ENCODE peak calls at places on chromosome 19, in nine cellular contexts. P is CD8-positive, alpha-beta T cell; S is thyroid gland; J is pancreas; G is endothelial cell of umbilical vein; E is GM23248; A is CD4-positive, CD25-positive, alpha-beta regulatory T cell; W is dorsolateral prefrontal cortex; F is neural progenitor cell. M is an unnamed sample.

GRCh38 chr19:38665950-38666661 is 18.7 kb downstream of the ACTN4 start:
- DNase-seq in P (no peak), S (peak), J (no peak), G (peak), E (peak), A (no peak), W (no peak), F (peak), M (no peak)

GRCh38 chr19:6271251-6271650 is 8.5 kb downstream of the MLLT1 start:
- DNase-seq in P (no peak), S (peak), J (no peak), G (peak), E (peak), A (no peak), W (no peak), F (no peak), M (no peak)

GRCh38 chr19:38395381-38396127 is 7.1 kb downstream of the SPRED3 start:
- DNase-seq in P (peak), S (no peak), J (no peak), G (no peak), E (no peak), A (peak), W (no peak), F (peak), M (peak)

GRCh38 chr19:13718733-13719132 is 45.6 kb upstream of the MRI1 start:
- DNase-seq in P (no peak), S (peak), J (no peak), G (no peak), E (peak), A (no peak), W (peak), F (peak), M (no peak)

GRCh38 chr19:8988204-8988603 is 22.0 kb downstream of the MUC16 start:
- DNase-seq in P (peak), S (no peak), J (no peak), G (no peak), E (no peak), A (no peak), W (no peak), F (peak), M (no peak)

GRCh38 chr19:37304884-37305255 is 66.0 kb upstream of the ZNF527 start:
- DNase-seq in P (no peak), S (no peak), J (no peak), G (no peak), E (no peak), A (no peak), W (no peak), F (no peak), M (no peak)

GRCh38 chr19:9362905-9363304 is at the start of gene ZNF177:
- DNase-seq in P (no peak), S (no peak), J (no peak), G (no peak), E (peak), A (no peak), W (peak), F (no peak), M (no peak)

GRCh38 chr19:3720533-3720917 is 12.3 kb downstream of the TJP3 start:
- DNase-seq in P (no peak), S (no peak), J (no peak), G (no peak), E (no peak), A (no peak), W (no peak), F (peak), M (no peak)

GRCh38 chr19:29259867-29260281 is 46.9 kb upstream of the UQCRFS1 start:
- DNase-seq in P (no peak), S (no peak), J (no peak), G (no peak), E (no peak), A (no peak), W (no peak), F (no peak), M (no peak)

GRCh38 chr19:21699197-21699596 is 68.2 kb downstream of the ZNF100 start:
- DNase-seq in P (no peak), S (no peak), J (no peak), G (no peak), E (no peak), A (no peak), W (no peak), F (no peak), M (no peak)

GRCh38 chr19:33740811-33741396 is 55.8 kb upstream of the KCTD15 start:
- DNase-seq in P (peak), S (peak), J (no peak), G (peak), E (peak), A (no peak), W (no peak), F (peak), M (no peak)

GRCh38 chr19:40605201-40605971 is 4.2 kb downstream of the LTBP4 start:
- DNase-seq in P (peak), S (peak), J (peak), G (no peak), E (peak), A (peak), W (peak), F (peak), M (peak)

GRCh38 chr19:40143612-40144011 is 47.6 kb upstream of the MAP3K10 start:
- DNase-seq in P (peak), S (peak), J (no peak), G (no peak), E (no peak), A (peak), W (no peak), F (no peak), M (peak)

GRCh38 chr19:2949939-2950285 is 5.1 kb upstream of the ZNF77 start:
- DNase-seq in P (peak), S (no peak), J (no peak), G (peak), E (peak), A (no peak), W (no peak), F (no peak), M (no peak)

GRCh38 chr19:29568036-29568788 is 37.9 kb upstream of the POP4 start:
- DNase-seq in P (no peak), S (no peak), J (no peak), G (no peak), E (no peak), A (no peak), W (no peak), F (no peak), M (no peak)

GRCh38 chr19:41288898-41289505 is 21.0 kb upstream of the CCDC97 start:
- DNase-seq in P (no peak), S (no peak), J (no peak), G (no peak), E (no peak), A (no peak), W (no peak), F (no peak), M (no peak)

GRCh38 chr19:3491396-3492119 is 8.3 kb upstream of the SMIM44 start:
- DNase-seq in P (no peak), S (no peak), J (no peak), G (no peak), E (no peak), A (no peak), W (no peak), F (no peak), M (no peak)

GRCh38 chr19:46015961-46016425 is 6.9 kb downstream of the PGLYRP1 start:
- DNase-seq in P (peak), S (peak), J (no peak), G (no peak), E (peak), A (peak), W (no peak), F (peak), M (no peak)

GRCh38 chr19:14715841-14716240 is 26.0 kb downstream of the ZNF333 start:
- DNase-seq in P (no peak), S (no peak), J (no peak), G (no peak), E (no peak), A (no peak), W (no peak), F (no peak), M (no peak)

GRCh38 chr19:38262585-38263268 is 1.6 kb upstream of the SPINT2 start:
- DNase-seq in P (no peak), S (no peak), J (no peak), G (no peak), E (no peak), A (no peak), W (no peak), F (no peak), M (no peak)

GRCh38 chr19:14149509-14149994 is 13.2 kb upstream of the ASF1B start:
- DNase-seq in P (peak), S (peak), J (peak), G (peak), E (peak), A (peak), W (peak), F (no peak), M (peak)

GRCh38 chr19:12786149-12786870 is 5.0 kb upstream of the JUNB start:
- DNase-seq in P (no peak), S (peak), J (peak), G (no peak), E (no peak), A (no peak), W (peak), F (no peak), M (no peak)

GRCh38 chr19:29795882-29796523 is 15.8 kb upstream of the CCNE1 start:
- DNase-seq in P (no peak), S (no peak), J (no peak), G (no peak), E (no peak), A (no peak), W (no peak), F (no peak), M (no peak)

GRCh38 chr19:29013988-29014387 is 199.0 kb downstream of the UQCRFS1 start:
- DNase-seq in P (no peak), S (no peak), J (no peak), G (no peak), E (no peak), A (no peak), W (no peak), F (no peak), M (no peak)

GRCh38 chr19:7663711-7664110 is 5.1 kb upstream of the RETN start:
- DNase-seq in P (no peak), S (no peak), J (no peak), G (no peak), E (peak), A (no peak), W (no peak), F (no peak), M (no peak)

GRCh38 chr19:13008926-13009787 is 13.9 kb downstream of the NFIX start:
- DNase-seq in P (no peak), S (no peak), J (no peak), G (no peak), E (peak), A (no peak), W (no peak), F (no peak), M (no peak)

GRCh38 chr19:2574971-2575630 is 99.2 kb downstream of the GADD45B start:
- DNase-seq in P (no peak), S (no peak), J (no peak), G (no peak), E (no peak), A (no peak), W (no peak), F (no peak), M (no peak)

GRCh38 chr19:42129399-42130253 is 2.6 kb downstream of the POU2F2 start:
- DNase-seq in P (no peak), S (no peak), J (no peak), G (no peak), E (peak), A (no peak), W (no peak), F (no peak), M (no peak)

GRCh38 chr19:30066781-30067759 is 125.0 kb downstream of the URI1 start:
- DNase-seq in P (no peak), S (no peak), J (no peak), G (no peak), E (no peak), A (no peak), W (no peak), F (no peak), M (no peak)

GRCh38 chr19:46718157-46718933 is 1.4 kb upstream of the PRKD2 start:
- DNase-seq in P (peak), S (no peak), J (peak), G (no peak), E (peak), A (peak), W (no peak), F (peak), M (peak)

GRCh38 chr19:55594996-55595530 is 4.3 kb downstream of the FIZ1 start:
- DNase-seq in P (no peak), S (no peak), J (no peak), G (no peak), E (no peak), A (no peak), W (no peak), F (no peak), M (no peak)

GRCh38 chr19:41584260-41584810 is 8.4 kb downstream of the CEACAM21 start:
- DNase-seq in P (no peak), S (no peak), J (no peak), G (no peak), E (no peak), A (no peak), W (no peak), F (no peak), M (no peak)

GRCh38 chr19:48678201-48678600 is 5.4 kb upstream of the NTN5 start:
- DNase-seq in P (no peak), S (no peak), J (peak), G (no peak), E (no peak), A (no peak), W (no peak), F (no peak), M (no peak)

GRCh38 chr19:48674216-48674809 is 1.5 kb upstream of the NTN5 start:
- DNase-seq in P (no peak), S (no peak), J (no peak), G (no peak), E (no peak), A (no peak), W (no peak), F (peak), M (no peak)

GRCh38 chr19:48674921-48675824 is 2.4 kb upstream of the NTN5 start:
- DNase-seq in P (peak), S (peak), J (peak), G (peak), E (peak), A (peak), W (peak), F (peak), M (peak)

GRCh38 chr19:48676487-48676886 is 3.7 kb upstream of the NTN5 start:
- DNase-seq in P (no peak), S (no peak), J (no peak), G (no peak), E (no peak), A (no peak), W (no peak), F (no peak), M (no peak)

GRCh38 chr19:48676887-48677286 is 4.1 kb upstream of the NTN5 start:
- DNase-seq in P (no peak), S (no peak), J (no peak), G (no peak), E (no peak), A (no peak), W (no peak), F (no peak), M (no peak)
- H3K27ac ChIP-seq in P (no peak), S (no peak), J (no peak), G (no peak), E (no peak), A (no peak), W (no peak), F (no peak), M (no peak)

GRCh38 chr19:16051254-16052025 is 24.9 kb upstream of the TPM4 start:
- DNase-seq in P (peak), S (no peak), J (no peak), G (peak), E (no peak), A (peak), W (no peak), F (no peak), M (peak)
- H3K27ac ChIP-seq in P (no peak), S (no peak), J (no peak), G (no peak), E (no peak), A (no peak), W (no peak), F (no peak), M (no peak)

GRCh38 chr19:10615429-10616023 is 9.8 kb upstream of the SLC44A2 start:
- DNase-seq in P (no peak), S (no peak), J (no peak), G (no peak), E (no peak), A (no peak), W (no peak), F (no peak), M (no peak)

GRCh38 chr19:10611907-10612306 is 13.4 kb upstream of the SLC44A2 start:
- DNase-seq in P (no peak), S (no peak), J (no peak), G (no peak), E (no peak), A (no peak), W (no peak), F (no peak), M (no peak)

GRCh38 chr19:10617409-10618121 is 7.8 kb upstream of the SLC44A2 start:
- DNase-seq in P (no peak), S (no peak), J (no peak), G (no peak), E (peak), A (no peak), W (no peak), F (no peak), M (no peak)

GRCh38 chr19:10612515-10613119 is 12.7 kb upstream of the SLC44A2 start:
- DNase-seq in P (no peak), S (peak), J (peak), G (no peak), E (peak), A (no peak), W (peak), F (no peak), M (no peak)
- H3K27ac ChIP-seq in P (no peak), S (peak), J (peak), G (no peak), E (no peak), A (no peak), W (peak), F (no peak), M (no peak)

GRCh38 chr19:1067341-1068103 is 555 bp downstream of the ARHGAP45 start:
- DNase-seq in P (peak), S (no peak), J (no peak), G (no peak), E (no peak), A (peak), W (no peak), F (no peak), M (peak)
- H3K27ac ChIP-seq in P (peak), S (peak), J (peak), G (no peak), E (no peak), A (peak), W (no peak), F (no peak), M (peak)

DNA sequence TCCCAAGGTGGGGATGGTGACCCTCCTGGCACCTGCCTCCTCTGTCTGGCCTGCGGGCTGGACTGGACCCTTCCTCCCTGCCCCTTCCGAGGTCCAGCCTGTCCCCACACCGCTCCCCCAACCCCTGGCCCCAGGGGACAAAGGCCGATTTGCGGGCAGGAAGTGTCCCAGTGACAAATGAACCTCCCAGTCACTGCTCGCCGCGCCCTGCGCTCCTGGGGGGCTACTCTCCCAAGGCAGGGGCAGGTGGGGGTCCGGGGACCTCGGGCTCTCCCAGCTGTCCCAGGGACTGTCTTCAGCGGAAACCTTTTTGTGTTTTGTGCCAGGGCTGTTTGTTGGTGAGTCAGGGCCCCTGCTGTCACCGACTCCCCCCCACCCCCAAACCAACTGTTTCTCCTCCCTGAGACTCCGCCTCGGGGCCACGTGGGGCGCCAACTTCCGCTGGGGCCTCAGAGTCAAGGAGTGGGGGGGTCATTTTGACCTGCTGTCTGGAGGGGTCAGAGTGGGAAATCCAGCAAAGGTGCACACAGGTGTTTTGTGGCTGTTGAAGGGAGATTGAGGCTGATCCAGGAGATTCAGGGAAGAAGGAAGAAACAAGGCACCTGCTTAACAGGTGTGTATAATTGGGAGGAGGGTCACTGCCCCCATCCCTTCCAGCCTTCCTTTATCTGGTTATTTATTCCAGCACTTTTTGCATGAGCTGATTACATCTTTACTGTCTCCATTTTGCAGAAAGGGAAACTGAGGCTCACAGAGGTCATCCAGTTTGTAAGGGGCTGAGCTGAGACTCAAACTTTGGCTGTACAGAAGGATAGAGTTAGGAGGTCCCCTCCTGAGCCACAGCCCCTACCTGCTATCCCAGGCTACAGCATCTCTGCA is 831 bp downstream of the PGPEP1 start:
- DNase-seq in P (peak), S (peak), J (peak), G (peak), E (peak), A (peak), W (peak), F (peak), M (peak)
- H3K27ac ChIP-seq in P (peak), S (peak), J (peak), G (no peak), E (no peak), A (peak), W (peak), F (no peak), M (peak)

GRCh38 chr19:18000480-18000980 is 7.4 kb upstream of the ARRDC2 start:
- DNase-seq in P (no peak), S (no peak), J (no peak), G (no peak), E (no peak), A (no peak), W (no peak), F (peak), M (no peak)

GRCh38 chr19:17996826-17997316 is 11.1 kb upstream of the ARRDC2 start:
- DNase-seq in P (peak), S (peak), J (peak), G (peak), E (peak), A (peak), W (peak), F (peak), M (peak)

GRCh38 chr19:17999685-18000479 is 8.1 kb upstream of the ARRDC2 start:
- DNase-seq in P (no peak), S (no peak), J (no peak), G (no peak), E (no peak), A (no peak), W (no peak), F (no peak), M (no peak)

GRCh38 chr19:17997969-17998826 is 9.8 kb upstream of the ARRDC2 start:
- DNase-seq in P (no peak), S (no peak), J (no peak), G (no peak), E (peak), A (no peak), W (no peak), F (peak), M (no peak)

DNA sequence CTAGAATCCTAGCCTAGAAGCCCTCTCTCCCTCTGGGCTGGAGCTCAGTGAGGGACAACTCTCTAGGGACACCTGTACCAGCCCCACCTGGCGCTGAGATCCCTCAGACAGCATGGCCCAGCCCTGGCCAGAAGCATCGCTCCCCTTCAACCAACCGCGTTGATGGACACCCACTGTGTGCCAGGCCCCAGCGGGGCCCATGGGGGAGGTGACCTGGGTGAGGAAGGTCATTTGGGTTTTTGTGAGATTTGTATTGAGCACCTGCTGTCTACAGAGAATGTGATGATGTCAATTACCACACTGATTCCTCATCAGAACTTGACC is 9.2 kb upstream of the ARRDC2 start:
- DNase-seq in P (no peak), S (no peak), J (no peak), G (no peak), E (no peak), A (no peak), W (no peak), F (no peak), M (no peak)
- H3K27ac ChIP-seq in P (no peak), S (no peak), J (no peak), G (no peak), E (no peak), A (no peak), W (no peak), F (no peak), M (peak)

M was measured in naive thymus-derived CD4-positive, alpha-beta T cell.